ENCODE peak calls at places on chromosomes 4 and X, in eight cellular contexts. J is nephron progenitor cell; X is upper lobe of right lung; R is heart left ventricle; U is pancreas; K is HCT116; B is activated CD8-positive, alpha-beta T cell treated with anti-CD3 and anti-CD28 coated beads for 36 hours; Z is astrocyte. W is an unnamed sample.

GRCh38 chrX:11064851-11065600 is 46.1 kb upstream of the HCCS start:
- DNase-seq in Z (peak), K (no peak), U (no peak), B (no peak), R (no peak), X (no peak), J (no peak), W (peak)

GRCh38 chrX:106606583-106606982 is 5.2 kb upstream of the RADX start:
- DNase-seq in B (no peak), Z (no peak), U (no peak), K (no peak), R (no peak), J (no peak), X (no peak), W (peak)

GRCh38 chr4:84698962-84699671 is 116.2 kb downstream of the CDS1 start:
- DNase-seq in K (no peak), X (no peak), J (no peak), R (no peak), U (no peak), B (no peak), Z (no peak), W (no peak)

GRCh38 chrX:117996918-117997480 is 119.6 kb downstream of the KLHL13 start:
- DNase-seq in J (no peak), Z (no peak), B (no peak), K (no peak), X (no peak), R (no peak), U (no peak), W (no peak)

GRCh38 chr4:81214518-81215218 is 354 bp downstream of the PRKG2 start:
- DNase-seq in Z (peak), R (no peak), K (no peak), U (no peak), J (peak), B (peak), X (peak), W (peak)

GRCh38 chr4:15868816-15869413 is 69.6 kb downstream of the FGFBP1 start:
- DNase-seq in B (no peak), J (no peak), X (no peak), U (no peak), R (no peak), Z (peak), K (no peak), W (no peak)

GRCh38 chr4:20288047-20288650 is 36.4 kb downstream of the SLIT2 start:
- DNase-seq in K (no peak), X (no peak), R (no peak), J (no peak), Z (peak), U (no peak), B (no peak), W (peak)

GRCh38 chr4:54231419-54232150 is 2.5 kb downstream of the PDGFRA start:
- DNase-seq in B (no peak), J (peak), Z (peak), K (no peak), R (peak), X (no peak), U (no peak), W (peak)

GRCh38 chr4:106978046-106978774 is 57.9 kb downstream of the DKK2 start:
- DNase-seq in Z (no peak), R (no peak), U (no peak), X (peak), B (no peak), K (no peak), J (no peak), W (no peak)

GRCh38 chrX:45258741-45259402 is 58.2 kb upstream of the DIPK2B start:
- DNase-seq in J (no peak), K (no peak), Z (no peak), R (no peak), B (no peak), X (no peak), U (no peak), W (no peak)

GRCh38 chrX:136473663-136474062 is 14.1 kb upstream of the BRS3 start:
- DNase-seq in U (no peak), X (no peak), R (no peak), Z (no peak), B (no peak), J (no peak), K (no peak), W (no peak)

GRCh38 chr4:6418193-6418755 is 54.1 kb downstream of the PPP2R2C start:
- DNase-seq in Z (no peak), U (no peak), R (no peak), J (no peak), B (no peak), K (no peak), X (peak), W (no peak)

GRCh38 chr4:13464543-13464942 is 19.6 kb downstream of the RAB28 start:
- DNase-seq in Z (no peak), X (no peak), K (no peak), U (no peak), J (no peak), R (no peak), B (no peak), W (no peak)

GRCh38 chr4:13461511-13461910 is 22.6 kb downstream of the RAB28 start:
- DNase-seq in K (no peak), Z (peak), B (no peak), J (no peak), U (no peak), R (no peak), X (no peak), W (no peak)

GRCh38 chr4:13470379-13470778 is 13.8 kb downstream of the RAB28 start:
- DNase-seq in B (no peak), U (no peak), X (no peak), R (no peak), J (no peak), K (no peak), Z (no peak), W (no peak)

GRCh38 chr4:13464973-13465372 is 19.2 kb downstream of the RAB28 start:
- DNase-seq in U (no peak), R (no peak), J (no peak), Z (no peak), B (no peak), K (no peak), X (no peak), W (no peak)
- TF ChIP-seq CTCF in U (no peak), R (no peak), J (no peak), Z (no peak), B (no peak), K (no peak), X (no peak), W (no peak)

DNA sequence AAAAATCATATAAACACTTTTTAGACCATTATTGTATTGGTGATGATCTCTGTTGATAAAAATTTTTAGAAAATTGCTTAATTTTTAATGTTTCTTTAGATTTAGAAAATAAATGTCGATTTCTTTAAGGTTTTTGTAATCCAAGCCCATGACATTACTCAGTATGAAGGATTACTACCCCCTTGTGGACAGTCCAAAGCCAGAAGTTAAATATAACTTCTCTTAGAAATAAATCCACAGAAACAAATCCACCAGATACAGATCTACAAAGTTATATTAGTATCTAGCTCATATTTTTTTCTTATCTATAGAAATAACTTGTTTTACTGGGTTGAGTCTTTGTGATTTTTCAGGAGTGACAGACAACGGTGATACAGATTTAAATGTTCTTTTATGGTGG is 18.9 kb downstream of the TIFA start:
- DNase-seq in X (no peak), J (no peak), U (no peak), K (no peak), Z (peak), B (no peak), R (no peak), W (peak)
- TF ChIP-seq CTCF in X (peak), J (peak), U (no peak), K (peak), Z (peak), B (peak), R (peak), W (peak)

GRCh38 chr4:155207534-155208257 is 740 bp upstream of the NPY2R start:
- DNase-seq in Z (no peak), J (peak), B (no peak), U (no peak), X (no peak), R (no peak), K (no peak), W (no peak)
- TF ChIP-seq CTCF in Z (peak), J (peak), B (no peak), U (no peak), X (no peak), R (no peak), K (no peak), W (no peak)

GRCh38 chr4:164621886-164622521 is 131.9 kb upstream of the SMIM31 start:
- DNase-seq in K (no peak), B (no peak), U (no peak), R (no peak), J (no peak), Z (peak), X (no peak), W (no peak)
- TF ChIP-seq CTCF in K (no peak), B (no peak), U (no peak), R (no peak), J (no peak), Z (no peak), X (no peak), W (no peak)

GRCh38 chrX:108304210-108304609 is 134.0 kb downstream of the COL4A6 start:
- DNase-seq in R (no peak), K (no peak), Z (peak), U (no peak), B (no peak), X (no peak), J (no peak), W (no peak)
- TF ChIP-seq CTCF in R (no peak), K (peak), Z (peak), U (no peak), B (no peak), X (peak), J (peak), W (peak)

DNA sequence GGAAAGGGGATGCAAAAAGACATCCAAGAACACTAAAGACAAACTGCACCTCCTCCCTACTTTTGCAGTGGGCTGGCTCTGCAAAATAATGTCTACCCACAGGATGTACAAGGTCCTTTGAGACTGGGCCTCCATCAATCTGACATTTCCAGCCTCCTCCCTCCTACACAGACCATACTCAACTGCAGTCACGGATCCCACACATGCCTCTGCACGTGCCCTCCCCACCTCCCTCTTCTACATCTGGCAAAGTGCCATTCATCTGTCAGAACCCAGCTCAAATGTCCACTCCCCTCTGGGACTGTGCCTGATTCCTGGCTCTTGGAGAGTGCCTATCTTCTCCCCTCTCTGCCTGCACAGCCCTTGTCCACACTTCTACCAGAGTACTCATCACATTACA is 50.3 kb downstream of the CHRDL1 start:
- DNase-seq in Z (no peak), R (no peak), K (no peak), B (no peak), U (no peak), X (no peak), J (peak), W (no peak)
- TF ChIP-seq CTCF in Z (no peak), R (no peak), K (no peak), B (no peak), U (no peak), X (no peak), J (no peak), W (no peak)

GRCh38 chr4:146165840-146166239 is 9.7 kb upstream of the LSM6 start:
- DNase-seq in Z (peak), X (no peak), U (no peak), K (no peak), R (no peak), J (no peak), B (no peak), W (peak)
- TF ChIP-seq CTCF in Z (no peak), X (no peak), U (no peak), K (no peak), R (no peak), J (no peak), B (no peak), W (no peak)

DNA sequence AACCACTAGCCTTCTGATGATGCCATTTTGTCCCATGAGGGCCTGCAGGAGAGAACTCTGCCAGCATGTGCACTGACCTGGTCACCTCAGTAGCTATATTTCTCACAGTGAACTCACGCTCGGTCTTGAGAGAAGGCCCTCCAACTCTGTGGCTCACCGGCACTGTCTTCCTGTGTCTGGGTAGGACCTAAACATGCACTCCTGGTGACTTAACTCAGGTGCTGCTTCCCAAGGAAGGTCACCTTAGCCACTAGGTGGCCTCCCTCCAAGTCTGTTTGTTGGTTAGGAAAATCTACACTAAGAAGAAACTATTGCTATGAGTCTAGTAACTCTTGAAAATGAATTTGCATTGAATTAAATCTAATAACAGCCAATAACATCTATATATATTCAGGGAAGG is 24.8 kb downstream of the TLR10 start:
- DNase-seq in J (no peak), B (peak), X (no peak), R (no peak), U (no peak), Z (no peak), K (peak), W (no peak)
- TF ChIP-seq CTCF in J (no peak), B (no peak), X (peak), R (no peak), U (peak), Z (no peak), K (peak), W (no peak)

GRCh38 chr4:145055533-145056257 is 42.3 kb downstream of the ANAPC10 start:
- DNase-seq in X (no peak), K (no peak), B (no peak), Z (no peak), R (no peak), J (no peak), U (no peak), W (no peak)

GRCh38 chr4:145056325-145057130 is 41.5 kb downstream of the ANAPC10 start:
- DNase-seq in U (no peak), B (no peak), K (no peak), Z (no peak), X (no peak), R (no peak), J (no peak), W (no peak)

GRCh38 chr4:145066063-145066501 is 31.9 kb downstream of the ANAPC10 start:
- DNase-seq in K (peak), J (no peak), X (no peak), Z (no peak), U (no peak), R (no peak), B (no peak), W (no peak)

GRCh38 chr4:145058256-145058655 is 39.7 kb downstream of the ANAPC10 start:
- DNase-seq in J (no peak), U (no peak), Z (no peak), K (no peak), R (no peak), B (no peak), X (no peak), W (no peak)

GRCh38 chr4:145061325-145061920 is 36.6 kb downstream of the ANAPC10 start:
- DNase-seq in R (no peak), X (no peak), K (peak), J (no peak), U (no peak), B (no peak), Z (peak), W (peak)
- TF ChIP-seq CTCF in R (peak), X (peak), K (peak), J (peak), U (peak), B (peak), Z (peak), W (peak)

W was measured in AG10803.